ENCODE peak calls at places on chromosomes 1 and 21, in five cellular contexts. One of them, this sample, is unnamed. For H3K27me3, the result is how much of the 10 kb centered on the place peaks cover.

GRCh38 chr1:184002071-184002470 is 35.5 kb downstream of the COLGALT2 start:
- DNase-seq in transverse colon: no peak
- DNase-seq in GM23338: no peak
- DNase-seq in fibroblast of lung: peak
- DNase-seq in AG04450: peak
- DNase-seq in this sample: peak

GRCh38 chr1:67708606-67709005 is 23.6 kb downstream of the GADD45A start:
- DNase-seq in transverse colon: peak
- DNase-seq in AG04450: no peak
- DNase-seq in fibroblast of lung: no peak
- DNase-seq in GM23338: no peak
- DNase-seq in this sample: no peak

GRCh38 chr21:24093032-24093431 is 1514.2 kb downstream of the MRPL39 start:
- DNase-seq in AG04450: no peak
- DNase-seq in transverse colon: no peak
- DNase-seq in fibroblast of lung: no peak
- DNase-seq in GM23338: no peak
- DNase-seq in this sample: no peak

GRCh38 chr1:218339267-218339831 is 5.8 kb upstream of the TGFB2 start:
- DNase-seq in GM23338: peak
- DNase-seq in fibroblast of lung: peak
- DNase-seq in AG04450: no peak
- DNase-seq in transverse colon: no peak
- DNase-seq in this sample: no peak

GRCh38 chr1:243433737-243434370 is 178.0 kb downstream of the SDCCAG8 start:
- DNase-seq in AG04450: no peak
- DNase-seq in GM23338: no peak
- DNase-seq in fibroblast of lung: peak
- DNase-seq in transverse colon: no peak
- DNase-seq in this sample: peak

GRCh38 chr1:44811714-44812151 is 3.4 kb downstream of the BTBD19 start:
- DNase-seq in fibroblast of lung: peak
- DNase-seq in AG04450: peak
- DNase-seq in transverse colon: no peak
- DNase-seq in GM23338: no peak
- DNase-seq in this sample: peak

GRCh38 chr1:52264530-52265115 is 101.4 kb downstream of the CC2D1B start:
- DNase-seq in fibroblast of lung: peak
- DNase-seq in transverse colon: no peak
- DNase-seq in AG04450: no peak
- DNase-seq in GM23338: no peak
- DNase-seq in this sample: no peak

GRCh38 chr21:29741761-29742160 is 198.0 kb downstream of the GRIK1 start:
- DNase-seq in GM23338: no peak
- DNase-seq in AG04450: no peak
- DNase-seq in fibroblast of lung: no peak
- DNase-seq in transverse colon: no peak
- DNase-seq in this sample: no peak

GRCh38 chr1:7993593-7994479 is 32.3 kb downstream of the ERRFI1 start:
- DNase-seq in AG04450: peak
- DNase-seq in transverse colon: no peak
- DNase-seq in GM23338: no peak
- DNase-seq in fibroblast of lung: peak
- DNase-seq in this sample: peak

GRCh38 chr1:185776521-185776920 is 42.3 kb downstream of the HMCN1 start:
- DNase-seq in GM23338: no peak
- DNase-seq in fibroblast of lung: no peak
- DNase-seq in transverse colon: no peak
- DNase-seq in AG04450: no peak
- DNase-seq in this sample: no peak

DNA sequence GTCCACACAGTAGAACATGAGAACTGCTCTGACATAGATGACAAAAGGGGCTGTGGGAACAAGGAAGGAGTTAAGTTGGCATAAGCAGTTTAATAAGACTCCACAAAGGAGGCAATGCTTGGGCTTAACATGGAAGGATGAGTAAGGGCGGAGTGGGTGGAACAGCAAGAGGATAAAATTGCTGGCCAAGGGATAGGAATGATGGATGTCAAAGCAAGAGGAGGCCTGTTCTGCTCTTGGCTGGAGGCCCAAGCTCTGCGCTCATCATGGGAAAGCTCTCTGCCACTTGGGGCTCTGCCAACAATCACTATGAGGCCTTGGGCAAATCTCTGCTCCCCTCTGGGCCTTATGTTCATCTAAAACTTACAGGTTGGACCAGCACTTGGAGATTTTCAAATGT is 98.3 kb upstream of the CAMK1G start:
- DNase-seq in AG04450: no peak
- DNase-seq in GM23338: no peak
- DNase-seq in transverse colon: no peak
- DNase-seq in fibroblast of lung: peak
- DNase-seq in this sample: peak
- H3K27ac ChIP-seq in AG04450: no peak
- H3K27ac ChIP-seq in GM23338: no peak
- H3K27ac ChIP-seq in transverse colon: no peak
- H3K27ac ChIP-seq in fibroblast of lung: no peak
- H3K27ac ChIP-seq in this sample: no peak

DNA sequence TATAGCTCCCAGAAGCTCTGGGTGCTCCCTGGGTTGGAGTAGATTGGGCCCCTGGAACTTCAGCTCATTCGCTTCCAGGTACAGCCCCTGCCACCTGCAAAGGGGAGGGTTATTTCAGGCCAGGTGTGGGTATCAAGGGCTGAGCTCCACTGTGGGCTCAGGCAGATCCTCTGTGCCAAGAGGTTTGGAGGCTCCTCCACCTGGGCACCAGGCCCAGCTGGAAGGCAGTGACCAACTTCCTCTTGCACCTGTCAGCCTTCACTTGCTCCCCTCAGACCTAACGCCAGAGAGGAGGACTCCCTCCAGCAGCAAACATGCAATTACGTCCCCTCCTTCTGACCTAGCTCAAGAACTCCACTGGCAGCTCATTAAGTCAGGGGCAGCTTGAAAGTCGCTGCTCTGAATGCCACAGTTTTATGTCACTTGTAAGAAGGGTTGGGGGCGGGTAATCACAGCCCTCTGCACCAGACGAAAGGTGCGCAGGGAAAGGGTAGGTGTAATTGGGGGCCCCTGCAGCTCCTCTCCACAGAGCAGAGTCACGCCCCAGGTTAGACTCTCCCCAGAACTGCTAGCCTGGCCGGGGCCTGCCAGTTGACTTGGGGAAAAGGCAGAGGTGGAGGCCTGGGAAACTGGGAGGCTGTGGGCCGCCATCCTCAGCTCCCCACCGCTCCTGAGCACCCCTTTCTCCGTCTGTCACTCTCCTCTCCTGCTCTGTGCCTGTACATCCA is 125.0 kb upstream of the TMPRSS2 start:
- DNase-seq in fibroblast of lung: no peak
- DNase-seq in transverse colon: no peak
- DNase-seq in AG04450: no peak
- DNase-seq in GM23338: no peak
- DNase-seq in this sample: no peak
- H3K27me3 ChIP-seq in fibroblast of lung: under half
- H3K27me3 ChIP-seq in transverse colon: under half
- H3K27me3 ChIP-seq in AG04450: under half
- H3K27me3 ChIP-seq in GM23338: under half
- H3K27me3 ChIP-seq in this sample: under half

DNA sequence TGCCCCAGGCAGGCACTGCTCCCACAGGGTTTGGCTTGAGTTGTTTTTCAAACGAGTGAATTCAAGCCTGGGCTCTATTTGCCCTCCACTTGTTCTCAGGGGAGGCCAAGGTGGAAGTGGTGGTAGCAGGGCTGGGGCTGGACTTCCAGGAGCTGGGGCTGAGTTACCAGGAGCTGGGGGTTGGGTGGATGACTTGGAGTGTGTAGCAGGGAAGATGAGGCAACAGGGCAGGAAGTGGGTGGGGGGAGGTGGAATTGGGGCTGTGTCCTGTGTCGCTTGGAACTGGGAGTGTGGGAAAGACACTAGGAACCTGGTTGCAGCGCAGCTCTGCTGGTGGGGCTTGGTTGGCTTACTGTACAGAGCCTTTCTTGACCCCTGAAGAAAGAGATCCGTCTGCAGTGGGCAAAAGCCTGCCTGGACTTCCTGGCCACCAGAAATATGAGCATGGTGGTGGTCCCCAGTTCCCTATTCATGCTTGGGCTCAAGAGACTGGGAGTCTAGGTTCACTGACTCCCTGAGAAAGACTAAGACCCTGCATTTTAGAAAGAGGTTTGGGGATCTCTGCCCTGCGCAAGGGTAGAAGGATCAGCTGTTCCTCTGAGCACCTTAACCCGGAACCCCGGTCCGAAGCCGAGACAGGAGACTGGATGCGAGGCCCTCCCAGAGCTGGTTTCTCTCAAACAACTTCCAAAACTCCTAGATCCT is 3.1 kb downstream of the TFAP2E start:
- DNase-seq in fibroblast of lung: no peak
- DNase-seq in AG04450: no peak
- DNase-seq in GM23338: peak
- DNase-seq in transverse colon: no peak
- DNase-seq in this sample: no peak
- H3K4me3 ChIP-seq in fibroblast of lung: no peak
- H3K4me3 ChIP-seq in AG04450: no peak
- H3K4me3 ChIP-seq in GM23338: peak
- H3K4me3 ChIP-seq in transverse colon: peak
- H3K4me3 ChIP-seq in this sample: no peak

GRCh38 chr1:228488818-228489674 is 1.9 kb downstream of the RNF187 start:
- DNase-seq in transverse colon: no peak
- DNase-seq in AG04450: no peak
- DNase-seq in GM23338: no peak
- DNase-seq in fibroblast of lung: no peak
- DNase-seq in this sample: no peak
- H3K27ac ChIP-seq in transverse colon: no peak
- H3K27ac ChIP-seq in AG04450: peak
- H3K27ac ChIP-seq in GM23338: no peak
- H3K27ac ChIP-seq in fibroblast of lung: no peak
- H3K27ac ChIP-seq in this sample: no peak

GRCh38 chr1:170664283-170664827 is 424 bp downstream of the PRRX1 start:
- DNase-seq in fibroblast of lung: no peak
- DNase-seq in transverse colon: peak
- DNase-seq in AG04450: no peak
- DNase-seq in GM23338: peak
- DNase-seq in this sample: peak

GRCh38 chr1:170663011-170663410 is 920 bp upstream of the PRRX1 start:
- DNase-seq in fibroblast of lung: peak
- DNase-seq in AG04450: no peak
- DNase-seq in GM23338: peak
- DNase-seq in transverse colon: no peak
- DNase-seq in this sample: peak

GRCh38 chr1:170664828-170665617 is 1.1 kb downstream of the PRRX1 start:
- DNase-seq in GM23338: peak
- DNase-seq in AG04450: no peak
- DNase-seq in fibroblast of lung: peak
- DNase-seq in transverse colon: peak
- DNase-seq in this sample: peak

GRCh38 chr1:170662561-170662971 is 1.4 kb upstream of the PRRX1 start:
- DNase-seq in AG04450: no peak
- DNase-seq in GM23338: no peak
- DNase-seq in transverse colon: no peak
- DNase-seq in fibroblast of lung: no peak
- DNase-seq in this sample: peak

GRCh38 chr1:170663441-170664282 is at the start of gene PRRX1:
- DNase-seq in GM23338: no peak
- DNase-seq in fibroblast of lung: peak
- DNase-seq in transverse colon: no peak
- DNase-seq in AG04450: no peak
- DNase-seq in this sample: peak
- H3K27me3 ChIP-seq in GM23338: half or more
- H3K27me3 ChIP-seq in fibroblast of lung: under half
- H3K27me3 ChIP-seq in transverse colon: half or more
- H3K27me3 ChIP-seq in AG04450: under half
- H3K27me3 ChIP-seq in this sample: under half

GRCh38 chr1:147852706-147853225 is 49.8 kb upstream of the GJA8 start:
- DNase-seq in GM23338: no peak
- DNase-seq in AG04450: no peak
- DNase-seq in transverse colon: no peak
- DNase-seq in fibroblast of lung: no peak
- DNase-seq in this sample: no peak
- H3K4me3 ChIP-seq in GM23338: no peak
- H3K4me3 ChIP-seq in AG04450: no peak
- H3K4me3 ChIP-seq in transverse colon: no peak
- H3K4me3 ChIP-seq in fibroblast of lung: no peak
- H3K4me3 ChIP-seq in this sample: no peak

GRCh38 chr21:41614456-41615010 is 106.6 kb upstream of the TMPRSS2 start:
- DNase-seq in GM23338: no peak
- DNase-seq in transverse colon: no peak
- DNase-seq in AG04450: no peak
- DNase-seq in fibroblast of lung: no peak
- DNase-seq in this sample: no peak

GRCh38 chr21:41613421-41613998 is 105.6 kb upstream of the TMPRSS2 start:
- DNase-seq in GM23338: no peak
- DNase-seq in transverse colon: no peak
- DNase-seq in AG04450: no peak
- DNase-seq in fibroblast of lung: no peak
- DNase-seq in this sample: no peak

GRCh38 chr21:41612674-41613250 is 104.8 kb upstream of the TMPRSS2 start:
- DNase-seq in GM23338: peak
- DNase-seq in transverse colon: peak
- DNase-seq in fibroblast of lung: peak
- DNase-seq in AG04450: peak
- DNase-seq in this sample: peak

GRCh38 chr21:41615613-41616012 is 107.7 kb upstream of the TMPRSS2 start:
- DNase-seq in GM23338: no peak
- DNase-seq in fibroblast of lung: peak
- DNase-seq in AG04450: peak
- DNase-seq in transverse colon: no peak
- DNase-seq in this sample: peak

DNA sequence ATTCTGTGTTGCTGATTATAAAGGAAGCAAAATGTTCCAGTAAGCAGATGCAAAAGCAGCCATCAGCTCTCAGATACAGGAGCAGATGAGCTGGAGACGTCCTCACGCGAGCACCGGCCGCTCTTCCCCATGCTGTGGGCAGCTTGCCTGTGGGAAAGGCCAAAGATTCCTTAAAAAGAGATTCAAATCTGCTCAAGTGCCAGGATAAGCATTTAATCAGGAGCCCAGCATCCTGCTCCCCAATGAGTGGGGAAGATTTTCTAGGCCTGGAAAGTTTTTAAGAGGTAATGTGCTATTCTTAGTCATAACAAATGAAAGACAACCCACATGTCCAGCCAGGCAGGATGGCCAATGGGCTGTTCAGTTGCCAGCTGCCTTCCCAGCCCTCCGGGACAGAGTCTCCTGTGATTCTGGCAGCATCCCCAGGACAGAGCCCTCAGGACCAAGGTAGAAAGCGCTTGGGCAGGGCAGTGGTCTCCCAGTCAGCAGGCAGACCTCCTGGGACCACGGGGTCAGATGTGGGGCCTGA is 108.2 kb upstream of the TMPRSS2 start:
- DNase-seq in AG04450: peak
- DNase-seq in fibroblast of lung: peak
- DNase-seq in GM23338: no peak
- DNase-seq in transverse colon: no peak
- DNase-seq in this sample: peak
- H3K27ac ChIP-seq in AG04450: peak
- H3K27ac ChIP-seq in fibroblast of lung: peak
- H3K27ac ChIP-seq in GM23338: no peak
- H3K27ac ChIP-seq in transverse colon: peak
- H3K27ac ChIP-seq in this sample: peak